ENCODE peak calls at places on chromosomes 6 and 20, in five cellular contexts. N, T, H, L and D are unnamed samples.

GRCh38 chr20:44187763-44188709 is 1.0 kb upstream of the JPH2 start:
- DNase-seq in N (no peak), T (no peak), H (no peak), L (no peak), D (no peak)

GRCh38 chr20:11993886-11994466 is 76.3 kb downstream of the BTBD3 start:
- DNase-seq in N (no peak), T (peak), H (no peak), L (no peak), D (no peak)

GRCh38 chr6:29553268-29554057 is 6.1 kb downstream of the UBD start:
- DNase-seq in N (no peak), T (peak), H (peak), L (peak), D (no peak)

GRCh38 chr20:50335866-50336265 is 145.2 kb downstream of the CEBPB start:
- DNase-seq in N (no peak), T (no peak), H (no peak), L (no peak), D (no peak)

GRCh38 chr20:35311409-35311808 is 19.2 kb upstream of the FAM83C start:
- DNase-seq in N (no peak), T (peak), H (peak), L (no peak), D (no peak)

GRCh38 chr20:49700411-49701185 is 13.1 kb downstream of the B4GALT5 start:
- DNase-seq in N (peak), T (peak), H (no peak), L (no peak), D (peak)

GRCh38 chr20:41149679-41150131 is 12.4 kb downstream of the PLCG1 start:
- DNase-seq in N (peak), T (peak), H (no peak), L (no peak), D (no peak)

GRCh38 chr20:19812056-19812455 is 54.0 kb downstream of the RIN2 start:
- DNase-seq in N (no peak), T (peak), H (no peak), L (no peak), D (no peak)

GRCh38 chr20:60935971-60936370 is 316.1 kb upstream of the CDH4 start:
- DNase-seq in N (no peak), T (no peak), H (no peak), L (no peak), D (no peak)

GRCh38 chr6:150201791-150202329 is 59.0 kb downstream of the PPP1R14C start:
- DNase-seq in N (no peak), T (no peak), H (no peak), L (no peak), D (no peak)

GRCh38 chr6:135946674-135947073 is 95.2 kb downstream of the PDE7B start:
- DNase-seq in N (no peak), T (no peak), H (no peak), L (no peak), D (no peak)